ENCODE peak calls at places on chromosomes 6 and 20, in ten cellular contexts. J, G, U, O, S, P, Y, K, H and E are unnamed samples.

GRCh38 chr20:50308513-50309279 is 118.1 kb downstream of the CEBPB start:
- DNase-seq in P (no peak), Y (peak; percentile 99), K (peak; percentile 97), U (peak; percentile 95), S (no peak), G (no peak), H (peak; percentile 99), O (peak; percentile 98), J (no peak), E (peak; percentile 99)

GRCh38 chr6:7414811-7415210 is 25.2 kb downstream of the RIOK1 start:
- DNase-seq in S (no peak), U (peak; percentile 96), O (peak; percentile 70), P (no peak), J (no peak), K (no peak), H (no peak), Y (peak; percentile 63), G (no peak), E (peak; percentile 97)

GRCh38 chr6:31037692-31038091 is 27.4 kb downstream of the MUC22 start:
- DNase-seq in H (no peak), S (no peak), O (peak; percentile 17), J (no peak), K (no peak), P (no peak), G (no peak), Y (peak; percentile 90), U (peak; percentile 54), E (peak; percentile 37)

GRCh38 chr6:138219901-138220300 is 1.6 kb upstream of the PBOV1 start:
- DNase-seq in S (no peak), O (no peak), P (no peak), Y (no peak), H (no peak), U (no peak), J (no peak), K (no peak), G (no peak), E (no peak)

GRCh38 chr20:2053615-2054014 is 48.0 kb upstream of the STK35 start:
- DNase-seq in U (no peak), S (no peak), P (no peak), G (no peak), O (no peak), H (no peak), K (no peak), J (no peak), Y (no peak), E (no peak)

GRCh38 chr20:64165866-64166600 is 1.8 kb downstream of the MYT1 start:
- DNase-seq in J (no peak), Y (no peak), G (no peak), K (no peak), U (no peak), H (no peak), O (no peak), P (no peak), S (no peak), E (no peak)

GRCh38 chr6:150876598-150876997 is 11.1 kb downstream of the MTHFD1L start:
- DNase-seq in O (no peak), Y (no peak), G (no peak), J (no peak), K (no peak), S (no peak), H (peak; percentile 85), P (no peak), U (peak; percentile 42), E (no peak)

GRCh38 chr20:48749437-48749836 is 78.4 kb downstream of the PREX1 start:
- DNase-seq in Y (no peak), P (no peak), O (no peak), G (no peak), J (no peak), S (no peak), K (no peak), H (no peak), U (no peak), E (no peak)

GRCh38 chr20:22752324-22752723 is 168.0 kb upstream of the FOXA2 start:
- DNase-seq in S (no peak), J (no peak), O (no peak), K (no peak), H (no peak), G (no peak), Y (no peak), P (no peak), U (no peak), E (no peak)

GRCh38 chr20:57612436-57612835 is 7.8 kb downstream of the ZBP1 start:
- DNase-seq in P (no peak), U (no peak), H (no peak), S (no peak), K (no peak), J (no peak), Y (no peak), G (no peak), O (no peak), E (no peak)

GRCh38 chr6:105384004-105384403 is 18.9 kb downstream of the PREP start:
- DNase-seq in G (no peak), J (no peak), P (no peak), H (no peak), O (no peak), S (no peak), K (peak; percentile 11), Y (no peak), U (no peak), E (no peak)

GRCh38 chr6:3751019-3751729 is at the start of gene PXDC1:
- DNase-seq in S (no peak), O (no peak), J (no peak), K (no peak), U (peak; percentile 43), Y (peak; percentile 50), H (no peak), G (no peak), P (no peak), E (no peak)

GRCh38 chr6:84002226-84002625 is 31.3 kb upstream of the MRAP2 start:
- DNase-seq in Y (no peak), S (no peak), H (no peak), J (no peak), G (no peak), U (no peak), K (no peak), O (no peak), P (no peak), E (no peak)

GRCh38 chr6:33406161-33406560 is 4.7 kb upstream of the PHF1 start:
- DNase-seq in J (no peak), K (no peak), S (no peak), Y (no peak), H (no peak), U (no peak), P (no peak), G (no peak), O (no peak), E (no peak)

GRCh38 chr20:50260480-50261221 is 70.0 kb downstream of the CEBPB start:
- DNase-seq in O (no peak), J (no peak), K (no peak), P (no peak), S (no peak), G (peak; percentile 70), H (no peak), U (peak; percentile 49), Y (no peak), E (no peak)

GRCh38 chr20:62364911-62365736 is 2.0 kb downstream of the LAMA5 start:
- DNase-seq in Y (no peak), H (peak; percentile 91), O (no peak), J (no peak), U (no peak), K (no peak), G (no peak), S (no peak), P (no peak), E (peak; percentile 65)

GRCh38 chr6:112298816-112299281 is 44.5 kb upstream of the LAMA4 start:
- DNase-seq in G (no peak), K (peak; percentile 75), U (peak; percentile 91), H (no peak), P (no peak), J (no peak), O (peak; percentile 73), Y (peak; percentile 85), S (no peak), E (peak; percentile 80)

GRCh38 chr6:166907871-166908806 is 48.2 kb downstream of the RNASET2 start:
- DNase-seq in G (no peak), O (no peak), Y (no peak), P (no peak), U (no peak), K (no peak), S (no peak), J (no peak), H (no peak), E (no peak)